ENCODE peak calls at places on chromosomes 3 and 15, in five cellular contexts. One of them, this sample, is unnamed.

GRCh38 chr3:184338538-184338945 is 1.1 kb downstream of the FAM131A start:
- DNase-seq in HCT116: no peak
- DNase-seq in kidney: peak; percentile 89
- DNase-seq in mucosa of descending colon: no peak
- DNase-seq in H9: peak; percentile 93
- DNase-seq in this sample: peak; percentile 56

GRCh38 chr3:188229726-188230125 is 75.8 kb downstream of the LPP start:
- DNase-seq in HCT116: no peak
- DNase-seq in kidney: no peak
- DNase-seq in mucosa of descending colon: no peak
- DNase-seq in H9: no peak
- DNase-seq in this sample: no peak

GRCh38 chr3:172869356-172869755 is 118.8 kb downstream of the ECT2 start:
- DNase-seq in HCT116: no peak
- DNase-seq in kidney: no peak
- DNase-seq in mucosa of descending colon: peak; percentile 85
- DNase-seq in H9: no peak
- DNase-seq in this sample: peak; percentile 60

GRCh38 chr15:43977072-43977884 is 150.5 kb downstream of the WDR76 start:
- DNase-seq in HCT116: peak; percentile 48
- DNase-seq in kidney: no peak
- DNase-seq in mucosa of descending colon: no peak
- DNase-seq in H9: no peak
- DNase-seq in this sample: no peak

GRCh38 chr3:190044142-190044541 is 76.6 kb downstream of the P3H2 start:
- DNase-seq in HCT116: no peak
- DNase-seq in kidney: no peak
- DNase-seq in mucosa of descending colon: no peak
- DNase-seq in H9: no peak
- DNase-seq in this sample: no peak

GRCh38 chr15:73464602-73465001 is 21.6 kb downstream of the REC114 start:
- DNase-seq in HCT116: no peak
- DNase-seq in kidney: no peak
- DNase-seq in mucosa of descending colon: no peak
- DNase-seq in H9: peak; percentile 33
- DNase-seq in this sample: no peak

GRCh38 chr3:114411811-114412803 is 118.3 kb downstream of the TIGIT start:
- DNase-seq in HCT116: peak; percentile 65
- DNase-seq in kidney: no peak
- DNase-seq in mucosa of descending colon: no peak
- DNase-seq in H9: no peak
- DNase-seq in this sample: no peak

GRCh38 chr3:132544130-132544529 is 52.9 kb upstream of the ACKR4 start:
- DNase-seq in HCT116: no peak
- DNase-seq in kidney: no peak
- DNase-seq in mucosa of descending colon: no peak
- DNase-seq in H9: no peak
- DNase-seq in this sample: no peak

GRCh38 chr3:123883111-123883510 is 1.0 kb downstream of the MYLK start:
- DNase-seq in HCT116: no peak
- DNase-seq in kidney: no peak
- DNase-seq in mucosa of descending colon: peak; percentile 21
- DNase-seq in H9: no peak
- DNase-seq in this sample: no peak

GRCh38 chr15:35673093-35673573 is 127.2 kb upstream of the DPH6 start:
- DNase-seq in HCT116: no peak
- DNase-seq in kidney: no peak
- DNase-seq in mucosa of descending colon: peak; percentile 13
- DNase-seq in H9: no peak
- DNase-seq in this sample: no peak

GRCh38 chr3:4162132-4162531 is 141.0 kb upstream of the SETMAR start:
- DNase-seq in HCT116: no peak
- DNase-seq in kidney: no peak
- DNase-seq in mucosa of descending colon: no peak
- DNase-seq in H9: no peak
- DNase-seq in this sample: no peak

GRCh38 chr3:8873740-8874139 is 89.5 kb downstream of the RAD18 start:
- DNase-seq in HCT116: no peak
- DNase-seq in kidney: no peak
- DNase-seq in mucosa of descending colon: no peak
- DNase-seq in H9: no peak
- DNase-seq in this sample: no peak

GRCh38 chr15:70096215-70096974 is 1.3 kb downstream of the TLE3 start:
- DNase-seq in HCT116: no peak
- DNase-seq in kidney: peak; percentile 86
- DNase-seq in mucosa of descending colon: peak; percentile 58
- DNase-seq in H9: no peak
- DNase-seq in this sample: peak; percentile 57

GRCh38 chr3:23324745-23325144 is 121.6 kb downstream of the UBE2E2 start:
- DNase-seq in HCT116: no peak
- DNase-seq in kidney: no peak
- DNase-seq in mucosa of descending colon: no peak
- DNase-seq in H9: no peak
- DNase-seq in this sample: no peak

GRCh38 chr3:3737511-3737910 is 61.7 kb upstream of the LRRN1 start:
- DNase-seq in HCT116: no peak
- DNase-seq in kidney: no peak
- DNase-seq in mucosa of descending colon: no peak
- DNase-seq in H9: no peak
- DNase-seq in this sample: no peak

GRCh38 chr3:188421151-188421821 is 267.3 kb downstream of the LPP start:
- DNase-seq in HCT116: no peak
- DNase-seq in kidney: no peak
- DNase-seq in mucosa of descending colon: no peak
- DNase-seq in H9: no peak
- DNase-seq in this sample: no peak

GRCh38 chr3:109804697-109805096 is 467.4 kb upstream of the DPPA4 start:
- DNase-seq in HCT116: peak; percentile 84
- DNase-seq in kidney: no peak
- DNase-seq in mucosa of descending colon: no peak
- DNase-seq in H9: no peak
- DNase-seq in this sample: no peak

GRCh38 chr3:109806929-109807328 is 469.6 kb upstream of the DPPA4 start:
- DNase-seq in HCT116: peak; percentile 88
- DNase-seq in kidney: no peak
- DNase-seq in mucosa of descending colon: peak; percentile 5
- DNase-seq in H9: no peak
- DNase-seq in this sample: no peak

DNA sequence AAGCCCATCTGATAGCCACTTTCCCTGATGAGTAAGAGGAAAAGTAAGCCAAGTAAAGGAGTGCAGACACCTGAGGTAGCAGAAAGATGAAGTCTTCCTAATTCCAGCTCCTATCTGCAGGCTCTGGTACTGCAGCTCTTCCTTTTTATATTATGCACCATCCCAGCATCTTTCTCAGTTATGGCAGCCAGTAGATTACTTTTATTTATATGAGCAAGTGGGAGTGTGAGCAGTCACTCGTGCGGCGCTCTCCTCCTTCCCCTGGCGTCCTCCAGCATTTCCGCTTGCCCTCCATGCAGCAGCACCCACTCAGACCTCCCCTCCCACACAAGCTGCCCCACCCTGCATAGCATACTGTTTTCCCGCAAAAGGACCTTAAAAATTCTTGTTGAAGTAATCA is 465.9 kb upstream of the DPPA4 start:
- DNase-seq in HCT116: peak; percentile 54
- DNase-seq in kidney: no peak
- DNase-seq in mucosa of descending colon: peak; percentile 5
- DNase-seq in H9: no peak
- DNase-seq in this sample: no peak
- TF ChIP-seq CTCF in HCT116: peak; percentile 63
- TF ChIP-seq CTCF in kidney: peak; percentile 19
- TF ChIP-seq CTCF in mucosa of descending colon: no peak
- TF ChIP-seq CTCF in H9: peak; percentile 64
- TF ChIP-seq CTCF in this sample: no peak

GRCh38 chr3:15805756-15806266 is 8.0 kb upstream of the ANKRD28 start:
- DNase-seq in HCT116: no peak
- DNase-seq in kidney: no peak
- DNase-seq in mucosa of descending colon: no peak
- DNase-seq in H9: no peak
- DNase-seq in this sample: no peak

GRCh38 chr3:15803913-15804312 is 6.1 kb upstream of the ANKRD28 start:
- DNase-seq in HCT116: no peak
- DNase-seq in kidney: no peak
- DNase-seq in mucosa of descending colon: no peak
- DNase-seq in H9: no peak
- DNase-seq in this sample: no peak

GRCh38 chr3:15801298-15801697 is 3.5 kb upstream of the ANKRD28 start:
- DNase-seq in HCT116: no peak
- DNase-seq in kidney: no peak
- DNase-seq in mucosa of descending colon: no peak
- DNase-seq in H9: no peak
- DNase-seq in this sample: no peak

GRCh38 chr3:15800780-15801179 is 3.0 kb upstream of the ANKRD28 start:
- DNase-seq in HCT116: no peak
- DNase-seq in kidney: no peak
- DNase-seq in mucosa of descending colon: no peak
- DNase-seq in H9: no peak
- DNase-seq in this sample: no peak

DNA sequence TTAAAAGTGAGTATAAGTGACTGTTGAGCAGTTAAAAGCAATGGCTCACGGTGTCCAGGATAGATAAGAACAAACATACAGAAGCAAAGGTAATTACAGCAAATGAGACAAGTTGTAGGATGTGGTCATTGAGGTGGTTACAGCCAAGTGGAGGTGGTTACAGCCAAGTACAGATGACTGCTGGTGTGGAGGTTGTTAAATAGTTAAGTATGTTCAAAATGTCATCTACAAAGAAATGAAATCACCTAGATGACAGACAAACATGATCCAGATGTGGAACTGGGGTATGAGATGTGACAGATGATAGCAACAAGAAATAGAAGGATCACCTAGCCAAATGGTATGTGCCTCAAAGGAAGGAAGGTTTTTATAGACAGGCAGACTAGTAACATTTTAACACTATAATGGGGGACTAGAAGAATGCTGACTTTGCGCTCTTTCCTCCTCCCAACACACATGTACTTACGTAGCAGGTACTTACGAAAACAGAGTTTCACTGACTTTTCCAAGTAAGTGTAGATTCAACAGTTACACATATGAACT is 6.8 kb upstream of the ANKRD28 start:
- DNase-seq in HCT116: no peak
- DNase-seq in kidney: no peak
- DNase-seq in mucosa of descending colon: no peak
- DNase-seq in H9: no peak
- DNase-seq in this sample: no peak
- H3K4me1 ChIP-seq in HCT116: peaks cover 14% of the 10 kb centered on the region
- H3K4me1 ChIP-seq in kidney: peaks cover 7% of the 10 kb centered on the region
- H3K4me1 ChIP-seq in mucosa of descending colon: no peaks in the 10 kb centered on the region
- H3K4me1 ChIP-seq in H9: no peaks in the 10 kb centered on the region
- H3K4me1 ChIP-seq in this sample: no peaks in the 10 kb centered on the region

GRCh38 chr3:112925560-112925959 is 49.3 kb downstream of the CD200R1 start:
- DNase-seq in HCT116: no peak
- DNase-seq in kidney: no peak
- DNase-seq in mucosa of descending colon: no peak
- DNase-seq in H9: no peak
- DNase-seq in this sample: no peak

GRCh38 chr3:112931737-112932521 is 43.0 kb downstream of the CD200R1 start:
- DNase-seq in HCT116: no peak
- DNase-seq in kidney: peak; percentile 40
- DNase-seq in mucosa of descending colon: peak; percentile 4
- DNase-seq in H9: no peak
- DNase-seq in this sample: no peak

GRCh38 chr3:112930771-112931170 is 44.1 kb downstream of the CD200R1 start:
- DNase-seq in HCT116: no peak
- DNase-seq in kidney: no peak
- DNase-seq in mucosa of descending colon: no peak
- DNase-seq in H9: no peak
- DNase-seq in this sample: no peak

GRCh38 chr3:112926000-112926399 is 48.9 kb downstream of the CD200R1 start:
- DNase-seq in HCT116: no peak
- DNase-seq in kidney: no peak
- DNase-seq in mucosa of descending colon: no peak
- DNase-seq in H9: no peak
- DNase-seq in this sample: no peak
- TF ChIP-seq CTCF in HCT116: no peak
- TF ChIP-seq CTCF in kidney: no peak
- TF ChIP-seq CTCF in mucosa of descending colon: no peak
- TF ChIP-seq CTCF in H9: no peak
- TF ChIP-seq CTCF in this sample: no peak

GRCh38 chr3:178082508-178082907 is 453.7 kb upstream of the KCNMB2 start:
- DNase-seq in HCT116: no peak
- DNase-seq in kidney: no peak
- DNase-seq in mucosa of descending colon: no peak
- DNase-seq in H9: no peak
- DNase-seq in this sample: peak; percentile 56

GRCh38 chr3:178084938-178085816 is 451.1 kb upstream of the KCNMB2 start:
- DNase-seq in HCT116: no peak
- DNase-seq in kidney: peak; percentile 89
- DNase-seq in mucosa of descending colon: peak; percentile 76
- DNase-seq in H9: peak; percentile 83
- DNase-seq in this sample: peak; percentile 88

GRCh38 chr3:178085817-178086123 is 450.5 kb upstream of the KCNMB2 start:
- DNase-seq in HCT116: no peak
- DNase-seq in kidney: no peak
- DNase-seq in mucosa of descending colon: no peak
- DNase-seq in H9: no peak
- DNase-seq in this sample: no peak

GRCh38 chr3:178086419-178086818 is 449.8 kb upstream of the KCNMB2 start:
- DNase-seq in HCT116: no peak
- DNase-seq in kidney: no peak
- DNase-seq in mucosa of descending colon: no peak
- DNase-seq in H9: no peak
- DNase-seq in this sample: no peak

GRCh38 chr3:178083906-178084823 is 452.1 kb upstream of the KCNMB2 start:
- DNase-seq in HCT116: peak; percentile 8
- DNase-seq in kidney: no peak
- DNase-seq in mucosa of descending colon: no peak
- DNase-seq in H9: no peak
- DNase-seq in this sample: no peak
- H3K4me1 ChIP-seq in HCT116: no peaks in the 10 kb centered on the region
- H3K4me1 ChIP-seq in kidney: peaks cover 17% of the 10 kb centered on the region
- H3K4me1 ChIP-seq in mucosa of descending colon: peaks cover 22% of the 10 kb centered on the region
- H3K4me1 ChIP-seq in H9: peaks cover 5% of the 10 kb centered on the region
- H3K4me1 ChIP-seq in this sample: peaks cover 16% of the 10 kb centered on the region

GRCh38 chr3:69951616-69952015 is 47.9 kb upstream of the SAMMSON start:
- DNase-seq in HCT116: no peak
- DNase-seq in kidney: no peak
- DNase-seq in mucosa of descending colon: no peak
- DNase-seq in H9: no peak
- DNase-seq in this sample: no peak

GRCh38 chr3:69944931-69945493 is 54.5 kb upstream of the SAMMSON start:
- DNase-seq in HCT116: no peak
- DNase-seq in kidney: no peak
- DNase-seq in mucosa of descending colon: no peak
- DNase-seq in H9: no peak
- DNase-seq in this sample: no peak

GRCh38 chr3:69948246-69948862 is 51.2 kb upstream of the SAMMSON start:
- DNase-seq in HCT116: peak; percentile 6
- DNase-seq in kidney: no peak
- DNase-seq in mucosa of descending colon: peak; percentile 6
- DNase-seq in H9: no peak
- DNase-seq in this sample: no peak
- TF ChIP-seq CTCF in HCT116: peak; percentile 48
- TF ChIP-seq CTCF in kidney: peak; percentile 50
- TF ChIP-seq CTCF in mucosa of descending colon: peak; percentile 46
- TF ChIP-seq CTCF in H9: peak; percentile 82
- TF ChIP-seq CTCF in this sample: peak; percentile 16